ENCODE peak calls at places on chromosomes 7 and 10, in nine cellular contexts. K is tibial nerve, T is upper lobe of left lung, C is sigmoid colon, L is GM12878, R is A549, G is H1, V is ovary, E is esophagus muscularis mucosa. D is an unnamed sample.

GRCh38 chr10:25072786-25073185 is 56.4 kb downstream of the THNSL1 start:
- DNase-seq in L (no peak), R (no peak), G (no peak), V (no peak), T (no peak), C (no peak), K (no peak), E (no peak), D (no peak)

GRCh38 chr7:152366662-152367061 is 69.1 kb downstream of the KMT2C start:
- DNase-seq in G (no peak), L (no peak), R (no peak), T (no peak), C (no peak), V (peak; percentile 51), E (no peak), K (no peak), D (peak; percentile 39)

GRCh38 chr7:93320856-93321255 is 88.7 kb downstream of the VPS50 start:
- DNase-seq in V (no peak), G (no peak), K (no peak), L (no peak), T (no peak), C (no peak), E (no peak), R (no peak), D (no peak)

GRCh38 chr7:30468041-30468440 is 10.5 kb downstream of the NOD1 start:
- DNase-seq in V (no peak), C (no peak), G (no peak), T (no peak), K (no peak), L (no peak), R (no peak), E (no peak), D (no peak)

GRCh38 chr10:104052351-104052885 is 33.3 kb downstream of the COL17A1 start:
- DNase-seq in L (no peak), C (no peak), R (no peak), E (no peak), T (peak; percentile 46), K (no peak), G (no peak), V (no peak), D (peak; percentile 46)

GRCh38 chr7:2554654-2555053 is 670 bp downstream of the BRAT1 start:
- DNase-seq in T (no peak), E (no peak), V (no peak), K (no peak), G (no peak), R (no peak), L (no peak), C (peak; percentile 63), D (no peak)

GRCh38 chr7:42493436-42494198 is 256.6 kb upstream of the GLI3 start:
- DNase-seq in G (peak; percentile 19), C (peak; percentile 94), L (no peak), E (peak; percentile 96), K (peak; percentile 59), V (peak; percentile 89), R (no peak), T (peak; percentile 78), D (peak; percentile 40)

GRCh38 chr10:35637456-35637855 is 4.6 kb downstream of the FZD8 start:
- DNase-seq in T (no peak), E (no peak), R (no peak), C (no peak), K (no peak), L (no peak), G (no peak), V (no peak), D (no peak)

GRCh38 chr10:4307784-4308364 is 518.1 kb upstream of the AKR1E2 start:
- DNase-seq in L (no peak), V (no peak), G (no peak), E (no peak), T (peak; percentile 38), C (no peak), K (no peak), R (no peak), D (no peak)

GRCh38 chr10:33073641-33074410 is 115.8 kb upstream of the ITGB1 start:
- DNase-seq in G (no peak), C (no peak), V (no peak), L (no peak), T (no peak), E (no peak), K (no peak), R (no peak), D (no peak)

GRCh38 chr10:49139866-49140195 is 6.0 kb upstream of the FAM170B start:
- DNase-seq in L (no peak), V (no peak), E (no peak), T (no peak), R (peak; percentile 68), K (no peak), C (no peak), G (no peak), D (no peak)

GRCh38 chr7:122262246-122262645 is 42.3 kb downstream of the FEZF1 start:
- DNase-seq in L (no peak), R (no peak), C (no peak), E (no peak), V (no peak), K (no peak), T (no peak), G (no peak), D (no peak)

GRCh38 chr10:11576092-11576809 is 35.2 kb downstream of the USP6NL start:
- DNase-seq in L (no peak), C (no peak), E (no peak), K (no peak), R (no peak), V (no peak), T (no peak), G (no peak), D (no peak)

GRCh38 chr7:74003609-74004008 is 24.4 kb upstream of the ELN start:
- DNase-seq in C (no peak), E (no peak), V (no peak), L (no peak), R (no peak), K (no peak), G (no peak), T (no peak), D (no peak)

GRCh38 chr7:110442386-110442837 is 648.5 kb upstream of the LRRN3 start:
- DNase-seq in L (no peak), C (no peak), G (peak; percentile 63), E (no peak), K (no peak), T (peak; percentile 21), R (peak; percentile 19), V (no peak), D (peak; percentile 31)

GRCh38 chr7:16929146-16929762 is 47.5 kb upstream of the AGR3 start:
- DNase-seq in V (no peak), C (no peak), G (no peak), L (peak; percentile 28), E (no peak), R (no peak), T (no peak), K (no peak), D (no peak)

GRCh38 chr7:16926861-16927260 is 45.1 kb upstream of the AGR3 start:
- DNase-seq in L (no peak), T (no peak), E (no peak), K (no peak), V (no peak), G (no peak), R (no peak), C (no peak), D (no peak)

GRCh38 chr7:16923019-16923418 is 41.2 kb upstream of the AGR3 start:
- DNase-seq in E (no peak), V (no peak), C (no peak), K (no peak), L (no peak), R (no peak), G (no peak), T (no peak), D (no peak)

GRCh38 chr7:16926283-16926682 is 44.5 kb upstream of the AGR3 start:
- DNase-seq in L (no peak), C (no peak), K (peak; percentile 20), T (peak; percentile 54), R (no peak), E (no peak), V (no peak), G (no peak), D (no peak)

DNA sequence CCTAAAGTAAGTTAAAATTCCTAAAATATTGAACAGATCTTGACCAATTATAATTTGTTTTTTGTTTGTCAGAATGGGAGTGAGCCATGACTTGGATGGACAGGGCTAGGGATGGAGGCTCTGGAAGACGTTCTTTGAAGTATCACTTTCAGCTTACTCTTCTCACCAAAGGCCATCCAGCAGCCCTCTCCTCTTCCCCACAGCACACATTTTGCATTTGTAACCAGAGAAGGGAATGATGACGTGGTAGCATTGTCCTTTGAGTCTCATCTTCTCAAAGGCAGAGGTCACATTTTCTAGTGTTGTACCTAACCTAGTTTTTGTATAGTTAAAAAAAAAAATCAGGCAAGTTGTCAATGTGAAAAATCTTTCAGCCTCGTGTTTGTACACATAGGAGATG is 43.8 kb upstream of the AGR3 start:
- DNase-seq in V (no peak), K (no peak), T (no peak), E (no peak), C (no peak), L (no peak), G (no peak), R (no peak), D (no peak)
- H3K4me3 ChIP-seq in V (no peak overlapping the region), K (no peak overlapping the region), T (no peak overlapping the region), E (no peak overlapping the region), C (no peak overlapping the region), L (no peak overlapping the region), G (no peak overlapping the region), R (no peak overlapping the region), D (no peak overlapping the region)

DNA sequence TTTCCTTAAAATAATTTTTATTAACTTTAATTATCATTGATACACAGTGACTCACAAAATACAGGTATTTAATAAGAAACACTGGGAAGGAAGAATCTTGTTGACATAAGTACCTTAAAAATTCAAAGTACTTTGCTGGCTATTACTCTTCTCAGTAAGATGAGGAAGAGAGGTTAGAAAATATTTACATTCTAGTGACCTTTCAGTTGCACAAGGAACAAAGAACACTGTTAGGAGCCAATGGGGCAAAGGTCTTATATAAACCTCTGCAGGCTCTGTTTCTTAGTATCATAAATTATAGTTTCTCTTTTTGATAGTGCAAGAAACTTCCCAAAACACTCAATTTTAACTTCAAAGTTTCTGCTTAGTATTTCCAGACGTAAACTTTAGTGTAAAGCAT is 4.8 kb upstream of the TAX1BP1 start:
- DNase-seq in G (no peak), R (no peak), L (no peak), C (no peak), K (no peak), T (no peak), E (no peak), V (no peak), D (no peak)
- H3K4me1 ChIP-seq in G (no peaks in the 10 kb centered on the region), R (peaks cover 22% of the 10 kb centered on the region), L (no peaks in the 10 kb centered on the region), C (peaks cover 11% of the 10 kb centered on the region), K (no peaks in the 10 kb centered on the region), T (peaks cover 15% of the 10 kb centered on the region), E (peaks cover 5% of the 10 kb centered on the region), V (peaks cover 1% of the 10 kb centered on the region), D (peaks cover 26% of the 10 kb centered on the region)

DNA sequence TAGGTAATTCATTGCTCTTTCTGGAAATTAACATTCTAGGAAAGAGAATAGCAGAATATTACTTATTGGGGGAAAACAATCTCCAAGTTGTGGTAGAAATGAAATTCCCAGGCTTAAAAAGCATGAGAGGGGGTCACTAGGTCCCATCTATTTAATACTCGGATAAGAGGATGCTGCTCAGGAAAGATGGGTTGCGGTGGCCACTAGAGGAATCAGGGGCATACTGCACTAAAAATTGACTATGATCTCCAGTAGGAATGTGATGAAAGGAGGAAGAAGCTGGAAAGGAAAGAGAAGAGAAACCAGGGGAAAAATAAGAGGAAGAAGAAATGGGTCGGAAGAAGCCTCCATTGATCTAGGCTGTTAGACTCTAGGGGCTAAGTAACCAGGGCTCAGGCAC is 192.8 kb downstream of the GPAM start:
- DNase-seq in T (no peak), V (no peak), G (no peak), L (no peak), K (no peak), E (no peak), C (no peak), R (no peak), D (no peak)
- TF ChIP-seq EP300 in T (no peak), V (no peak), G (no peak), L (no peak), K (no peak), E (no peak), C (no peak), R (no peak), D (no peak)

GRCh38 chr7:108114117-108114841 is 15.9 kb downstream of the LAMB4 start:
- DNase-seq in K (no peak), G (peak; percentile 33), C (no peak), L (no peak), T (no peak), E (peak; percentile 50), R (peak; percentile 10), V (no peak), D (no peak)
- H3K4me3 ChIP-seq in K (no peak overlapping the region), G (no peak overlapping the region), C (no peak overlapping the region), L (no peak overlapping the region), T (no peak overlapping the region), E (no peak overlapping the region), R (no peak overlapping the region), V (no peak overlapping the region), D (no peak overlapping the region)

D was measured in stomach.